ENCODE peak calls at places on chromosomes 7 and 10, in six cellular contexts. One of them, this sample, is unnamed.

GRCh38 chr7:18357691-18358090 is 137.9 kb upstream of the HDAC9 start:
- DNase-seq in fibroblast of pulmonary artery: no peak
- DNase-seq in A549: peak; percentile 8
- DNase-seq in astrocyte: peak; percentile 0
- DNase-seq in lower lobe of right lung: no peak
- DNase-seq in right atrium auricular region: no peak
- DNase-seq in this sample: no peak

GRCh38 chr10:133616371-133617130 is 10.0 kb downstream of the FRG2B start:
- DNase-seq in right atrium auricular region: no peak
- DNase-seq in A549: no peak
- DNase-seq in lower lobe of right lung: no peak
- DNase-seq in astrocyte: no peak
- DNase-seq in fibroblast of pulmonary artery: no peak
- DNase-seq in this sample: no peak

GRCh38 chr7:26675143-26675887 is 189.1 kb downstream of the SKAP2 start:
- DNase-seq in astrocyte: peak; percentile 8
- DNase-seq in lower lobe of right lung: no peak
- DNase-seq in A549: no peak
- DNase-seq in right atrium auricular region: no peak
- DNase-seq in fibroblast of pulmonary artery: peak; percentile 18
- DNase-seq in this sample: peak; percentile 31

GRCh38 chr10:130957423-130957822 is 354.1 kb downstream of the TCERG1L start:
- DNase-seq in astrocyte: no peak
- DNase-seq in right atrium auricular region: no peak
- DNase-seq in A549: no peak
- DNase-seq in fibroblast of pulmonary artery: no peak
- DNase-seq in lower lobe of right lung: no peak
- DNase-seq in this sample: no peak

GRCh38 chr7:74143383-74143782 is 30.8 kb upstream of the EIF4H start:
- DNase-seq in lower lobe of right lung: no peak
- DNase-seq in fibroblast of pulmonary artery: no peak
- DNase-seq in astrocyte: no peak
- DNase-seq in A549: no peak
- DNase-seq in right atrium auricular region: no peak
- DNase-seq in this sample: no peak

GRCh38 chr7:99404235-99404976 is 4.0 kb downstream of the PDAP1 start:
- DNase-seq in right atrium auricular region: no peak
- DNase-seq in A549: no peak
- DNase-seq in lower lobe of right lung: no peak
- DNase-seq in astrocyte: peak; percentile 16
- DNase-seq in fibroblast of pulmonary artery: no peak
- DNase-seq in this sample: no peak

GRCh38 chr10:93437946-93438795 is 44.0 kb downstream of the MYOF start:
- DNase-seq in A549: peak; percentile 45
- DNase-seq in astrocyte: peak; percentile 82
- DNase-seq in lower lobe of right lung: no peak
- DNase-seq in right atrium auricular region: no peak
- DNase-seq in fibroblast of pulmonary artery: peak; percentile 72
- DNase-seq in this sample: peak; percentile 64

GRCh38 chr10:98425511-98426352 is 10.8 kb upstream of the PYROXD2 start:
- DNase-seq in right atrium auricular region: peak; percentile 57
- DNase-seq in astrocyte: no peak
- DNase-seq in A549: peak; percentile 64
- DNase-seq in fibroblast of pulmonary artery: peak; percentile 54
- DNase-seq in lower lobe of right lung: no peak
- DNase-seq in this sample: peak; percentile 26

GRCh38 chr10:79346388-79347225 is 662 bp upstream of the PPIF start:
- DNase-seq in right atrium auricular region: no peak
- DNase-seq in fibroblast of pulmonary artery: no peak
- DNase-seq in lower lobe of right lung: no peak
- DNase-seq in A549: no peak
- DNase-seq in astrocyte: no peak
- DNase-seq in this sample: no peak

GRCh38 chr10:11894381-11895107 is 71.4 kb downstream of the PROSER2 start:
- DNase-seq in right atrium auricular region: no peak
- DNase-seq in lower lobe of right lung: no peak
- DNase-seq in astrocyte: no peak
- DNase-seq in fibroblast of pulmonary artery: no peak
- DNase-seq in A549: no peak
- DNase-seq in this sample: no peak

GRCh38 chr10:14652067-14652466 is 122.6 kb downstream of the FAM107B start:
- DNase-seq in lower lobe of right lung: no peak
- DNase-seq in astrocyte: no peak
- DNase-seq in fibroblast of pulmonary artery: no peak
- DNase-seq in right atrium auricular region: no peak
- DNase-seq in A549: no peak
- DNase-seq in this sample: no peak

GRCh38 chr10:80493482-80494021 is 39.4 kb downstream of the TSPAN14 start:
- DNase-seq in astrocyte: peak; percentile 50
- DNase-seq in right atrium auricular region: no peak
- DNase-seq in lower lobe of right lung: no peak
- DNase-seq in A549: peak; percentile 51
- DNase-seq in fibroblast of pulmonary artery: peak; percentile 79
- DNase-seq in this sample: peak; percentile 80

GRCh38 chr7:35351466-35351865 is 97.6 kb upstream of the TBX20 start:
- DNase-seq in fibroblast of pulmonary artery: no peak
- DNase-seq in A549: no peak
- DNase-seq in lower lobe of right lung: no peak
- DNase-seq in right atrium auricular region: no peak
- DNase-seq in astrocyte: no peak
- DNase-seq in this sample: no peak

GRCh38 chr10:11678074-11678793 is 63.9 kb upstream of the ECHDC3 start:
- DNase-seq in right atrium auricular region: no peak
- DNase-seq in astrocyte: peak; percentile 39
- DNase-seq in lower lobe of right lung: peak; percentile 22
- DNase-seq in fibroblast of pulmonary artery: peak; percentile 44
- DNase-seq in A549: no peak
- DNase-seq in this sample: peak; percentile 86

GRCh38 chr10:25578061-25578460 is 356.0 kb upstream of the MYO3A start:
- DNase-seq in lower lobe of right lung: no peak
- DNase-seq in right atrium auricular region: no peak
- DNase-seq in A549: no peak
- DNase-seq in astrocyte: no peak
- DNase-seq in fibroblast of pulmonary artery: no peak
- DNase-seq in this sample: no peak

GRCh38 chr7:26369519-26370385 is 78.1 kb downstream of the SNX10 start:
- DNase-seq in right atrium auricular region: no peak
- DNase-seq in fibroblast of pulmonary artery: peak; percentile 58
- DNase-seq in A549: peak; percentile 43
- DNase-seq in lower lobe of right lung: no peak
- DNase-seq in astrocyte: no peak
- DNase-seq in this sample: peak; percentile 33

GRCh38 chr7:43234968-43235367 is 122.5 kb downstream of the HECW1 start:
- DNase-seq in astrocyte: no peak
- DNase-seq in lower lobe of right lung: no peak
- DNase-seq in fibroblast of pulmonary artery: no peak
- DNase-seq in right atrium auricular region: no peak
- DNase-seq in A549: no peak
- DNase-seq in this sample: no peak

GRCh38 chr10:100742067-100742771 is 3.2 kb upstream of the PAX2 start:
- DNase-seq in A549: no peak
- DNase-seq in fibroblast of pulmonary artery: no peak
- DNase-seq in right atrium auricular region: no peak
- DNase-seq in lower lobe of right lung: no peak
- DNase-seq in astrocyte: no peak
- DNase-seq in this sample: no peak

GRCh38 chr10:7432884-7433726 is 22.3 kb upstream of the SFMBT2 start:
- DNase-seq in A549: no peak
- DNase-seq in astrocyte: no peak
- DNase-seq in lower lobe of right lung: no peak
- DNase-seq in right atrium auricular region: no peak
- DNase-seq in fibroblast of pulmonary artery: no peak
- DNase-seq in this sample: no peak

GRCh38 chr7:149688836-149689590 is 84.4 kb downstream of the ZNF467 start:
- DNase-seq in fibroblast of pulmonary artery: no peak
- DNase-seq in A549: no peak
- DNase-seq in astrocyte: no peak
- DNase-seq in lower lobe of right lung: no peak
- DNase-seq in right atrium auricular region: no peak
- DNase-seq in this sample: no peak

GRCh38 chr7:42686594-42687156 is 225.2 kb downstream of the C7orf25 start:
- DNase-seq in astrocyte: no peak
- DNase-seq in lower lobe of right lung: no peak
- DNase-seq in right atrium auricular region: no peak
- DNase-seq in fibroblast of pulmonary artery: no peak
- DNase-seq in A549: no peak
- DNase-seq in this sample: no peak

GRCh38 chr10:73501651-73502050 is 5.8 kb upstream of the PPP3CB start:
- DNase-seq in right atrium auricular region: no peak
- DNase-seq in fibroblast of pulmonary artery: no peak
- DNase-seq in lower lobe of right lung: no peak
- DNase-seq in astrocyte: no peak
- DNase-seq in A549: no peak
- DNase-seq in this sample: no peak

DNA sequence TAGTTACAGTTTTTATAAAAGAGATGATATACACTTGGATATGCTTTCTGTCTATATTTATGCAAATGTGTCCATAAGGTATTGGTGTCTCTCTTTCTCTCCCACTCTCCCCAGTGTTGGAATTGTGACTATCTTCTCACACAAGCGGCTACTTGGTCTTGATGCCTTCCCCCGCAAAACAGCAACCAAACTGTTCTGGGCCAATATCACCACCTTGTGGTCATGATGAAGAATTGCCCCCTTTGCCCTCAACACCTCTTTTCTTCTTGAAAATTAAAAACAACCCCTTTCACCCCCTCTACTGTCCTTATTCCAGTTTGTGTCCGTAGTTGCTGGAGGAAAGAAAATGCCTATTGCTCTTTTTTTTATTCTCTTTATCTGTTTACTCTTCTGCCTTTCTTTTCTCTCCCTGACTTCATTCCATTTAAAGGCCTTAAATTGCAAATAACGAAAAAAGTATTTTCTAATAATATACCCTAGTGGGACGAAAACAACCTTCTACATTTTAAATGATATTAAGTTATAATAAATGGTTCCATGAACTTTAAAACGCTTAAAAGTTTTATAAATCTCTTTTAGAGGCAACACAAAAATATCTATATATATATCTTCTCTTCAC is 65.0 kb downstream of the IKZF1 start:
- DNase-seq in astrocyte: no peak
- DNase-seq in lower lobe of right lung: no peak
- DNase-seq in A549: peak; percentile 59
- DNase-seq in fibroblast of pulmonary artery: peak; percentile 10
- DNase-seq in right atrium auricular region: no peak
- DNase-seq in this sample: no peak
- TF ChIP-seq CTCF in astrocyte: no peak
- TF ChIP-seq CTCF in lower lobe of right lung: peak; percentile 54
- TF ChIP-seq CTCF in A549: no peak
- TF ChIP-seq CTCF in fibroblast of pulmonary artery: peak; percentile 33
- TF ChIP-seq CTCF in right atrium auricular region: peak; percentile 49
- TF ChIP-seq CTCF in this sample: peak; percentile 25

GRCh38 chr10:77296534-77297369 is 340.9 kb downstream of the KCNMA1 start:
- DNase-seq in lower lobe of right lung: no peak
- DNase-seq in fibroblast of pulmonary artery: no peak
- DNase-seq in A549: peak; percentile 26
- DNase-seq in right atrium auricular region: no peak
- DNase-seq in astrocyte: no peak
- DNase-seq in this sample: peak; percentile 23
- TF ChIP-seq CTCF in lower lobe of right lung: no peak
- TF ChIP-seq CTCF in fibroblast of pulmonary artery: no peak
- TF ChIP-seq CTCF in A549: no peak
- TF ChIP-seq CTCF in right atrium auricular region: no peak
- TF ChIP-seq CTCF in astrocyte: no peak
- TF ChIP-seq CTCF in this sample: no peak

DNA sequence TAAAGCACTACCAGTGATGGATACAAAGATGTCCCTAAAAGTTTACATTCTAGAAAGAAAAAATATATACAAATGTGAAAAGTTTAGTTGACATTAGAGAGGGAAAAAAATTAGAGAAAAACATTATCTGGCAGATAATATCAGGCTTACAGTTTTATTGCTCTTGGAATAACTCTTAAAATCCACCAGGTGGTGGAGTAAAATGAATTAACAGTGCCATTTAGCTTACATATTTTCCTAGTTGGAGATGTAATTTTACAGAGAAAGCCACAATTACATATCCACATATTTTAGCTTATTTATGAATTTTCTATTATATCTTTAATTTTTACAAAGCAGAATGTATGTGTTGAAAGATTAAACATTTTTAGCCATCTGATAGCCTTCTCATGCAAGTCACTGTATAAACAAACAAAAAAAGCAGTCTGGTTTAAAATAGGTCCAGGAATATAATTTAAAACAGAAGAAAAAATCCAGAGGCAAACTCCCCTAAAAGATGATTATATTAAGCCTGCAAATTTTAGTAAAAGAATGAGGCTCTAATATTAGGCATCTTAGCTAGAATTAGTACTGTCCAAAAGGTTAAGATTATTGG is 6.5 kb downstream of the CABCOCO1 start:
- DNase-seq in right atrium auricular region: no peak
- DNase-seq in fibroblast of pulmonary artery: no peak
- DNase-seq in A549: no peak
- DNase-seq in astrocyte: no peak
- DNase-seq in lower lobe of right lung: no peak
- DNase-seq in this sample: no peak
- TF ChIP-seq CTCF in right atrium auricular region: no peak
- TF ChIP-seq CTCF in fibroblast of pulmonary artery: peak; percentile 6
- TF ChIP-seq CTCF in A549: no peak
- TF ChIP-seq CTCF in astrocyte: no peak
- TF ChIP-seq CTCF in lower lobe of right lung: no peak
- TF ChIP-seq CTCF in this sample: peak; percentile 23

GRCh38 chr7:100603697-100604077 is 1.5 kb downstream of the PCOLCE start:
- DNase-seq in astrocyte: no peak
- DNase-seq in lower lobe of right lung: no peak
- DNase-seq in fibroblast of pulmonary artery: peak; percentile 24
- DNase-seq in right atrium auricular region: no peak
- DNase-seq in A549: no peak
- DNase-seq in this sample: no peak

GRCh38 chr7:100604078-100604975 is 2.2 kb downstream of the PCOLCE start:
- DNase-seq in right atrium auricular region: peak; percentile 82
- DNase-seq in lower lobe of right lung: peak; percentile 85
- DNase-seq in A549: peak; percentile 78
- DNase-seq in fibroblast of pulmonary artery: peak; percentile 67
- DNase-seq in astrocyte: no peak
- DNase-seq in this sample: peak; percentile 53

GRCh38 chr7:100602889-100603696 is 930 bp downstream of the PCOLCE start:
- DNase-seq in right atrium auricular region: peak; percentile 81
- DNase-seq in A549: no peak
- DNase-seq in astrocyte: peak; percentile 76
- DNase-seq in fibroblast of pulmonary artery: peak; percentile 73
- DNase-seq in lower lobe of right lung: no peak
- DNase-seq in this sample: peak; percentile 89

GRCh38 chr7:100598425-100598824 is 3.7 kb upstream of the PCOLCE start:
- DNase-seq in fibroblast of pulmonary artery: no peak
- DNase-seq in astrocyte: no peak
- DNase-seq in A549: no peak
- DNase-seq in right atrium auricular region: no peak
- DNase-seq in lower lobe of right lung: no peak
- DNase-seq in this sample: no peak

GRCh38 chr7:100600222-100601038 is 1.7 kb upstream of the PCOLCE start:
- DNase-seq in lower lobe of right lung: no peak
- DNase-seq in right atrium auricular region: no peak
- DNase-seq in A549: no peak
- DNase-seq in astrocyte: no peak
- DNase-seq in fibroblast of pulmonary artery: no peak
- DNase-seq in this sample: no peak
- TF ChIP-seq CTCF in lower lobe of right lung: no peak
- TF ChIP-seq CTCF in right atrium auricular region: no peak
- TF ChIP-seq CTCF in A549: peak; percentile 16
- TF ChIP-seq CTCF in astrocyte: no peak
- TF ChIP-seq CTCF in fibroblast of pulmonary artery: no peak
- TF ChIP-seq CTCF in this sample: no peak

This sample was measured in AG10803.